ENCODE peak calls at places on chromosomes 16 and 17, in four cellular contexts. One of them, this sample, is unnamed. For H3K79me2, the result is how much of the 10 kb centered on the place peaks cover.

GRCh38 chr16:13055480-13055879 is 154.1 kb downstream of the SHISA9 start:
- DNase-seq in mammary epithelial cell: no peak
- DNase-seq in HCT116: no peak
- DNase-seq in OCI-LY7: no peak
- DNase-seq in this sample: no peak

GRCh38 chr17:19404264-19404663 is 6.8 kb upstream of the RNF112 start:
- DNase-seq in mammary epithelial cell: no peak
- DNase-seq in HCT116: no peak
- DNase-seq in OCI-LY7: no peak
- DNase-seq in this sample: peak

GRCh38 chr16:61042736-61043135 is 993.5 kb downstream of the CDH8 start:
- DNase-seq in mammary epithelial cell: peak
- DNase-seq in HCT116: no peak
- DNase-seq in OCI-LY7: peak
- DNase-seq in this sample: no peak

GRCh38 chr17:76384222-76384986 is at the start of gene SPHK1:
- DNase-seq in mammary epithelial cell: peak
- DNase-seq in HCT116: peak
- DNase-seq in OCI-LY7: peak
- DNase-seq in this sample: peak

GRCh38 chr17:1188812-1189211 is 9.0 kb upstream of the ABR start:
- DNase-seq in mammary epithelial cell: no peak
- DNase-seq in HCT116: no peak
- DNase-seq in OCI-LY7: peak
- DNase-seq in this sample: peak

GRCh38 chr17:42407289-42407836 is 15.7 kb downstream of the CAVIN1 start:
- DNase-seq in mammary epithelial cell: peak
- DNase-seq in HCT116: no peak
- DNase-seq in OCI-LY7: peak
- DNase-seq in this sample: peak

GRCh38 chr17:50346313-50347086 is 574 bp downstream of the XYLT2 start:
- DNase-seq in mammary epithelial cell: peak
- DNase-seq in HCT116: no peak
- DNase-seq in OCI-LY7: no peak
- DNase-seq in this sample: peak

GRCh38 chr17:68184816-68185436 is 62.9 kb upstream of the AMZ2 start:
- DNase-seq in mammary epithelial cell: no peak
- DNase-seq in HCT116: no peak
- DNase-seq in OCI-LY7: peak
- DNase-seq in this sample: no peak

GRCh38 chr17:43543300-43543699 is 2.8 kb downstream of the ETV4 start:
- DNase-seq in mammary epithelial cell: no peak
- DNase-seq in HCT116: no peak
- DNase-seq in OCI-LY7: no peak
- DNase-seq in this sample: peak

GRCh38 chr16:764848-765487 is 4.4 kb downstream of the MSLN start:
- DNase-seq in mammary epithelial cell: no peak
- DNase-seq in HCT116: no peak
- DNase-seq in OCI-LY7: no peak
- DNase-seq in this sample: no peak

GRCh38 chr16:57480127-57480753 is 6.1 kb downstream of the DOK4 start:
- DNase-seq in mammary epithelial cell: no peak
- DNase-seq in HCT116: no peak
- DNase-seq in OCI-LY7: no peak
- DNase-seq in this sample: peak

GRCh38 chr17:40097931-40098845 is 2.2 kb downstream of the NR1D1 start:
- DNase-seq in mammary epithelial cell: peak
- DNase-seq in HCT116: no peak
- DNase-seq in OCI-LY7: no peak
- DNase-seq in this sample: peak

GRCh38 chr17:7932949-7933348 is 943 bp downstream of the CNTROB start:
- DNase-seq in mammary epithelial cell: peak
- DNase-seq in HCT116: no peak
- DNase-seq in OCI-LY7: peak
- DNase-seq in this sample: peak

GRCh38 chr16:65178151-65178550 is 56.3 kb upstream of the CDH11 start:
- DNase-seq in mammary epithelial cell: no peak
- DNase-seq in HCT116: no peak
- DNase-seq in OCI-LY7: no peak
- DNase-seq in this sample: peak

GRCh38 chr17:57243171-57243622 is 13.1 kb upstream of the MSI2 start:
- DNase-seq in mammary epithelial cell: peak
- DNase-seq in HCT116: peak
- DNase-seq in OCI-LY7: peak
- DNase-seq in this sample: peak

GRCh38 chr16:1059310-1059709 is 13.2 kb upstream of the SSTR5 start:
- DNase-seq in mammary epithelial cell: no peak
- DNase-seq in HCT116: no peak
- DNase-seq in OCI-LY7: no peak
- DNase-seq in this sample: no peak

GRCh38 chr16:28587386-28587785 is 9.5 kb downstream of the SULT1A2 start:
- DNase-seq in mammary epithelial cell: peak
- DNase-seq in HCT116: no peak
- DNase-seq in OCI-LY7: no peak
- DNase-seq in this sample: peak

GRCh38 chr16:4675864-4676786 is 17.2 kb upstream of the NUDT16L1 start:
- DNase-seq in mammary epithelial cell: no peak
- DNase-seq in HCT116: no peak
- DNase-seq in OCI-LY7: no peak
- DNase-seq in this sample: peak

GRCh38 chr17:67608691-67609090 is 109.0 kb upstream of the NOL11 start:
- DNase-seq in mammary epithelial cell: peak
- DNase-seq in HCT116: no peak
- DNase-seq in OCI-LY7: no peak
- DNase-seq in this sample: peak

GRCh38 chr16:4086153-4086552 is 30.1 kb downstream of the ADCY9 start:
- DNase-seq in mammary epithelial cell: no peak
- DNase-seq in HCT116: no peak
- DNase-seq in OCI-LY7: no peak
- DNase-seq in this sample: no peak

GRCh38 chr16:89687092-89687940 is 827 bp downstream of the CDK10 start:
- DNase-seq in mammary epithelial cell: peak
- DNase-seq in HCT116: no peak
- DNase-seq in OCI-LY7: peak
- DNase-seq in this sample: peak

GRCh38 chr17:36722121-36722902 is 120.9 kb downstream of the MRM1 start:
- DNase-seq in mammary epithelial cell: no peak
- DNase-seq in HCT116: no peak
- DNase-seq in OCI-LY7: no peak
- DNase-seq in this sample: peak

GRCh38 chr17:44779211-44780025 is 20.6 kb downstream of the ADAM11 start:
- DNase-seq in mammary epithelial cell: peak
- DNase-seq in HCT116: peak
- DNase-seq in OCI-LY7: peak
- DNase-seq in this sample: peak

GRCh38 chr16:17370233-17371013 is 100.3 kb downstream of the XYLT1 start:
- DNase-seq in mammary epithelial cell: no peak
- DNase-seq in HCT116: no peak
- DNase-seq in OCI-LY7: peak
- DNase-seq in this sample: no peak

GRCh38 chr16:12896562-12896961 is 4.8 kb upstream of the SHISA9 start:
- DNase-seq in mammary epithelial cell: peak
- DNase-seq in HCT116: peak
- DNase-seq in OCI-LY7: peak
- DNase-seq in this sample: no peak

GRCh38 chr16:81500833-81501521 is 56.4 kb downstream of the CMIP start:
- DNase-seq in mammary epithelial cell: peak
- DNase-seq in HCT116: no peak
- DNase-seq in OCI-LY7: no peak
- DNase-seq in this sample: peak

GRCh38 chr16:52740333-52740732 is 193.4 kb upstream of the TOX3 start:
- DNase-seq in mammary epithelial cell: no peak
- DNase-seq in HCT116: no peak
- DNase-seq in OCI-LY7: no peak
- DNase-seq in this sample: no peak

GRCh38 chr17:39364236-39365025 is 37.0 kb downstream of the FBXL20 start:
- DNase-seq in mammary epithelial cell: no peak
- DNase-seq in HCT116: no peak
- DNase-seq in OCI-LY7: no peak
- DNase-seq in this sample: peak

GRCh38 chr16:23025692-23026305 is 123.5 kb downstream of the USP31 start:
- DNase-seq in mammary epithelial cell: peak
- DNase-seq in HCT116: no peak
- DNase-seq in OCI-LY7: no peak
- DNase-seq in this sample: no peak

GRCh38 chr17:1485748-1486376 is 6.6 kb downstream of the MYO1C start:
- DNase-seq in mammary epithelial cell: peak
- DNase-seq in HCT116: no peak
- DNase-seq in OCI-LY7: peak
- DNase-seq in this sample: peak

GRCh38 chr17:4536259-4536741 is 18.9 kb downstream of the MYBBP1A start:
- DNase-seq in mammary epithelial cell: no peak
- DNase-seq in HCT116: no peak
- DNase-seq in OCI-LY7: no peak
- DNase-seq in this sample: no peak

GRCh38 chr17:227581-228222 is 46.3 kb upstream of the DOC2B start:
- DNase-seq in mammary epithelial cell: no peak
- DNase-seq in HCT116: no peak
- DNase-seq in OCI-LY7: no peak
- DNase-seq in this sample: no peak

GRCh38 chr17:7026471-7027115 is 3.7 kb downstream of the BCL6B start:
- DNase-seq in mammary epithelial cell: no peak
- DNase-seq in HCT116: no peak
- DNase-seq in OCI-LY7: no peak
- DNase-seq in this sample: no peak

DNA sequence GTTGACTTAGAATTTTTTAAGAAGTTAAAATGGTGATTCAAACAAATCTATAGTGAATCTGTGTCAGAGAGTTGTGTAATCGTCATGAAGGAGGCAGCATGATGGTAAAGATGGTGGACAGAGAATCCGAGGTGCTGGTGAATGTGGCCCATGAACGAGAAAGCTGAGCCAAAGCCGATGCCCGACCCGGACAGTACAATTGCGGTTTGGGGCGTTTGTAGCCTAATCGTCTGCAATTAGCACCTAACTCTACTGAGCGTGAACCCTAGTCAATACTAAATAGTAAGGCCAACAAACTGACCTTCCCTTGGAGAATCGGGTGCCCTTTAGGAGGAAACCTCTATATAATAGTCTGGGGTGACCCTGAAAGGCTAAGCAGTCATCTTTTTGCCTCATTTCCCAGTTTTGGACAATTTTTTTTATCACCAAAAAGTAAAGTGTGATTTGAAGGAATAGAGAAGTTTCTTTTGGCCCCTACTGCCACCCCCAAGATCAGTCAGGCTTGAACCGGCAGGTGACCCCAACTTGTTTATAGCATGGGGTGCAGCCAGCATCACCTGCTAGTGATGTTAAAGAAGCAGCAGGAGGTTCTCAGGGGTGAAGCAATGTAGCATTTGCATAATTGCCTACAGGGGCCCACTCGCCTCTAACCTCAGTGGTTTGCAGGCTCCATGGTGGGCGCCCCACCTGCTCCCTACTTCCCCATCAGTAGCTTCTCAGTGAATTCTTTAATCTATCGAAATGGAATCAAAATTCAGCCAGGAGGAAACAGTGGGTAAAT is 11.3 kb downstream of the IRF8 start:
- DNase-seq in mammary epithelial cell: no peak
- DNase-seq in HCT116: no peak
- DNase-seq in OCI-LY7: peak
- DNase-seq in this sample: no peak
- H3K79me2 ChIP-seq in mammary epithelial cell: under half
- H3K79me2 ChIP-seq in HCT116: under half
- H3K79me2 ChIP-seq in OCI-LY7: half or more
- H3K79me2 ChIP-seq in this sample: under half

GRCh38 chr16:15881794-15882379 is 6.5 kb downstream of the CEP20 start:
- DNase-seq in mammary epithelial cell: no peak
- DNase-seq in HCT116: no peak
- DNase-seq in OCI-LY7: no peak
- DNase-seq in this sample: no peak
- H3K79me2 ChIP-seq in mammary epithelial cell: half or more
- H3K79me2 ChIP-seq in HCT116: half or more
- H3K79me2 ChIP-seq in OCI-LY7: under half
- H3K79me2 ChIP-seq in this sample: half or more

GRCh38 chr16:67846320-67847063 is at the start of gene NUTF2:
- DNase-seq in mammary epithelial cell: peak
- DNase-seq in HCT116: peak
- DNase-seq in OCI-LY7: peak
- DNase-seq in this sample: peak

GRCh38 chr16:67844441-67844840 is 2.3 kb upstream of the NUTF2 start:
- DNase-seq in mammary epithelial cell: peak
- DNase-seq in HCT116: no peak
- DNase-seq in OCI-LY7: peak
- DNase-seq in this sample: peak

GRCh38 chr16:67847064-67847861 is at the start of gene CENPT:
- DNase-seq in mammary epithelial cell: peak
- DNase-seq in HCT116: no peak
- DNase-seq in OCI-LY7: peak
- DNase-seq in this sample: peak

GRCh38 chr16:67846063-67846319 is 742 bp upstream of the NUTF2 start:
- DNase-seq in mammary epithelial cell: no peak
- DNase-seq in HCT116: no peak
- DNase-seq in OCI-LY7: no peak
- DNase-seq in this sample: no peak

GRCh38 chr16:67845291-67846062 is 1.3 kb upstream of the NUTF2 start:
- DNase-seq in mammary epithelial cell: no peak
- DNase-seq in HCT116: no peak
- DNase-seq in OCI-LY7: peak
- DNase-seq in this sample: no peak
- H3K79me2 ChIP-seq in mammary epithelial cell: half or more
- H3K79me2 ChIP-seq in HCT116: half or more
- H3K79me2 ChIP-seq in OCI-LY7: half or more
- H3K79me2 ChIP-seq in this sample: half or more

DNA sequence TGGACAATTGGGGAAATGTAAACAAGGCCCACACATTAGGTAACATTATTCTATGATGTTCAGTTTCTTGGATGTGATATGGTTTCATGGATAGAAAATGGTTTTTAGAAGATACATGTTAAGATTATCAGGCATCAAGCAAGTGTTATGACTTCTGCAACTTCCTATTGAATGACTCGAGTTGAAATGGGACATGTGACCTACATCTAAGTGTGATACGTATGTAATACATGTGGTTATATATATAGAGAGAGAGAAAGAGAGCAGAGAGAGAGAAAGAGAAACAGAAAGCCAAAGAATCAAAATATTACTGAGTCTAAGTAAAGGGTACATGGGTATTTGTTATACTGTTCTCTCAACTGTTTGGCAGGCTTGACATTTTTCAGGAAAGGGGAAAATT is 1.7 kb downstream of the TMEM170A start:
- DNase-seq in mammary epithelial cell: no peak
- DNase-seq in HCT116: no peak
- DNase-seq in OCI-LY7: peak
- DNase-seq in this sample: no peak
- H3K79me2 ChIP-seq in mammary epithelial cell: half or more
- H3K79me2 ChIP-seq in HCT116: half or more
- H3K79me2 ChIP-seq in OCI-LY7: under half
- H3K79me2 ChIP-seq in this sample: half or more

GRCh38 chr17:81003711-81004335 is 12.2 kb downstream of the CHMP6 start:
- DNase-seq in mammary epithelial cell: no peak
- DNase-seq in HCT116: no peak
- DNase-seq in OCI-LY7: no peak
- DNase-seq in this sample: peak
- H3K79me2 ChIP-seq in mammary epithelial cell: under half
- H3K79me2 ChIP-seq in HCT116: under half
- H3K79me2 ChIP-seq in OCI-LY7: under half
- H3K79me2 ChIP-seq in this sample: under half

This sample was measured in osteoblast.